ENCODE peak calls at places on chromosome 22, in six cellular contexts. R is lower leg skin, V is body of pancreas, Z is heart right ventricle, Y is GM12865, M is AG04449. G is an unnamed sample.

GRCh38 chr22:29817724-29818123 is 20.4 kb downstream of the ASCC2 start:
- DNase-seq in R (no peak), V (no peak), M (no peak), Z (no peak), Y (no peak), G (no peak)

GRCh38 chr22:32862936-32863661 is 61.6 kb downstream of the TIMP3 start:
- DNase-seq in M (no peak), Y (no peak), Z (no peak), V (no peak), R (no peak), G (no peak)

GRCh38 chr22:31143537-31143936 is 3.2 kb upstream of the PLA2G3 start:
- DNase-seq in Y (no peak), Z (no peak), M (no peak), R (no peak), V (no peak), G (no peak)

GRCh38 chr22:27063381-27063780 is 406.0 kb downstream of the MIAT start:
- DNase-seq in V (no peak), Z (no peak), M (no peak), Y (no peak), R (no peak), G (no peak)

GRCh38 chr22:41535244-41535643 is 9.0 kb downstream of the POLR3H start:
- DNase-seq in R (no peak), Z (no peak), Y (no peak), M (no peak), V (no peak), G (no peak)

GRCh38 chr22:30866811-30867271 is 101.7 kb downstream of the MORC2 start:
- DNase-seq in M (no peak), Z (no peak), R (no peak), Y (peak), V (no peak), G (no peak)

GRCh38 chr22:33658775-33659174 is 261.5 kb downstream of the LARGE1 start:
- DNase-seq in R (peak), M (no peak), V (peak), Z (peak), Y (no peak), G (no peak)

GRCh38 chr22:35023692-35024363 is 42.1 kb upstream of the ISX start:
- DNase-seq in Y (peak), M (no peak), R (peak), Z (peak), V (peak), G (peak)

GRCh38 chr22:44972363-44973083 is 37.3 kb downstream of the PHF21B start:
- DNase-seq in M (no peak), Y (peak), R (no peak), Z (no peak), V (no peak), G (no peak)

GRCh38 chr22:46278656-46279645 is 11.1 kb downstream of the TTC38 start:
- DNase-seq in R (no peak), V (no peak), Y (no peak), Z (no peak), M (no peak), G (no peak)

GRCh38 chr22:37030560-37031281 is 11.2 kb downstream of the MPST start:
- DNase-seq in V (no peak), M (no peak), Z (no peak), R (no peak), Y (no peak), G (no peak)
- TF ChIP-seq CTCF in V (no peak), M (peak), Z (no peak), R (no peak), Y (no peak), G (no peak)

GRCh38 chr22:49417326-49417725 is 410.3 kb downstream of the BRD1 start:
- DNase-seq in M (no peak), R (no peak), Z (no peak), Y (no peak), V (no peak), G (no peak)

GRCh38 chr22:49411236-49411635 is 416.4 kb downstream of the BRD1 start:
- DNase-seq in Y (no peak), Z (no peak), M (no peak), V (no peak), R (no peak), G (no peak)

GRCh38 chr22:49415219-49415951 is 412.3 kb downstream of the BRD1 start:
- DNase-seq in Y (no peak), R (no peak), V (no peak), Z (no peak), M (no peak), G (no peak)

GRCh38 chr22:49412236-49412635 is 415.4 kb downstream of the BRD1 start:
- DNase-seq in V (no peak), R (no peak), Y (no peak), Z (no peak), M (no peak), G (no peak)

GRCh38 chr22:49413551-49413950 is 414.1 kb downstream of the BRD1 start:
- DNase-seq in Z (no peak), R (no peak), Y (no peak), V (no peak), M (no peak), G (no peak)
- TF ChIP-seq CTCF in Z (no peak), R (no peak), Y (no peak), V (no peak), M (no peak), G (no peak)

GRCh38 chr22:42878561-42879305 is 21.7 kb upstream of the ARFGAP3 start:
- DNase-seq in Z (peak), R (no peak), Y (no peak), M (no peak), V (no peak), G (no peak)

GRCh38 chr22:42881298-42881697 is 24.2 kb upstream of the ARFGAP3 start:
- DNase-seq in Y (no peak), V (no peak), Z (no peak), R (no peak), M (no peak), G (no peak)

GRCh38 chr22:42879371-42880021 is 22.4 kb upstream of the ARFGAP3 start:
- DNase-seq in V (no peak), Z (no peak), M (no peak), R (no peak), Y (no peak), G (no peak)

GRCh38 chr22:42881982-42882656 is 25.0 kb upstream of the ARFGAP3 start:
- DNase-seq in R (no peak), Y (no peak), Z (no peak), M (no peak), V (peak), G (no peak)

GRCh38 chr22:42880815-42881214 is 23.7 kb upstream of the ARFGAP3 start:
- DNase-seq in Y (no peak), R (no peak), V (peak), Z (no peak), M (no peak), G (no peak)
- TF ChIP-seq CTCF in Y (peak), R (no peak), V (peak), Z (no peak), M (no peak), G (no peak)

DNA sequence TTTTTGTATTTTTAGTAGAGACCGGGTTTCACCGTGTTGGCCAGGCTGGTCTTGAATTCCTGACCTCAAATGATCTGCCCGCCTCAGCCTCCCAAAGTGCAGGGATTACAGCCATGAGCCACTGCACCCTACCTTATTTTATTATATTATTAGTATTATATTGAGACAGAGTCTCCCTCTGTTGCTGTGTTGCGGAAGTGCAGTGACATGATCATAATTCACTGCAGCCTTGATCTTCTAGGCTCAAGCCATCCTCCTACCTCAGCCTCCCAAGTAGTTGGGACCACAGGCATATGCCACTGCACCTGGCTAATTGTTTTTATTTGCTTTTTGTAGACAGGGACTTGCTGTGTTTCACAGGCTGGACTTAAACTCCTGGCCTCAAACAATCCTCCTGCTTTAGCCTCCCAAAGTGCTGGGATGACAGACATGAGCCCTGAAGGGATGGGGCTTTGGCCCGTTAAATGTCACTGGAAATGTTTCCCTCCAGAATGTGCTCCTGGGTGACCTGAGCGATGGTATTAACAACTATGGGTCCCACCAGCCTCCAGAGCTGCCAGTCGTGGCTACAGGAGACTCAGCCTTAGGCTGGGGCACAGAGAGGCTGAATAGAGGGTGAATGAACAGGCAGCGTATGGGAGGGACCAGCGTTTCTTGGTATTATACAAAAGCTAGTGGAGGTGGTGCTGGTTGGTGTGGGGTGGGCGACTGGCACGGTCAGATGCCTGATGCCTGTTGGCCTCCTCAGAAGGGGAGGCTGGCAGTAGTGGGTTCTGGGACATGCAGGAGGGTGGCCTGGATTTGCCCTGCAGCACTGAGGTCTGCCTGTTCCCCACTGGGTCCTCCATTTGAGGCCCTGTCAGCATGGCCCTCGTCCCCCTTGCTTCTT is 7.3 kb downstream of the TANGO2 start:
- DNase-seq in R (no peak), Y (peak), M (no peak), V (no peak), Z (no peak), G (no peak)
- TF ChIP-seq CTCF in R (no peak), Y (peak), M (no peak), V (peak), Z (peak), G (peak)

GRCh38 chr22:24555496-24556253 is at the start of gene SNRPD3:
- DNase-seq in Z (peak), V (peak), M (peak), Y (peak), R (peak), G (peak)
- TF ChIP-seq CTCF in Z (peak), V (peak), M (no peak), Y (no peak), R (no peak), G (no peak)